ENCODE peak calls at places on chromosomes 4 and X, in seven cellular contexts. One of them, this sample, is unnamed.

GRCh38 chr4:185801471-185801870 is 10.5 kb downstream of the SORBS2 start:
- DNase-seq in cardiac fibroblast: peak
- DNase-seq in lower lobe of right lung: no peak
- DNase-seq in pancreas: no peak
- DNase-seq in mammary epithelial cell: no peak
- DNase-seq in lung: no peak
- DNase-seq in heart left ventricle: no peak
- DNase-seq in this sample: no peak

GRCh38 chr4:182671231-182671630 is 246.0 kb downstream of the DCTD start:
- DNase-seq in pancreas: no peak
- DNase-seq in lower lobe of right lung: no peak
- DNase-seq in mammary epithelial cell: no peak
- DNase-seq in cardiac fibroblast: no peak
- DNase-seq in lung: no peak
- DNase-seq in heart left ventricle: no peak
- DNase-seq in this sample: no peak

GRCh38 chr4:173494013-173494970 is 35.7 kb downstream of the HAND2 start:
- DNase-seq in mammary epithelial cell: peak
- DNase-seq in heart left ventricle: peak
- DNase-seq in lung: peak
- DNase-seq in cardiac fibroblast: peak
- DNase-seq in pancreas: no peak
- DNase-seq in lower lobe of right lung: peak
- DNase-seq in this sample: no peak

GRCh38 chrX:10726647-10727046 is 106.3 kb upstream of the MID1 start:
- DNase-seq in pancreas: no peak
- DNase-seq in cardiac fibroblast: peak
- DNase-seq in lung: no peak
- DNase-seq in heart left ventricle: no peak
- DNase-seq in mammary epithelial cell: peak
- DNase-seq in lower lobe of right lung: no peak
- DNase-seq in this sample: peak

GRCh38 chr4:14771504-14772175 is 230.6 kb upstream of the CPEB2 start:
- DNase-seq in cardiac fibroblast: no peak
- DNase-seq in lung: no peak
- DNase-seq in mammary epithelial cell: peak
- DNase-seq in heart left ventricle: no peak
- DNase-seq in pancreas: no peak
- DNase-seq in lower lobe of right lung: no peak
- DNase-seq in this sample: no peak

GRCh38 chrX:101260435-101260834 is 30.7 kb downstream of the TAF7L start:
- DNase-seq in lung: no peak
- DNase-seq in mammary epithelial cell: no peak
- DNase-seq in pancreas: no peak
- DNase-seq in heart left ventricle: no peak
- DNase-seq in cardiac fibroblast: peak
- DNase-seq in lower lobe of right lung: no peak
- DNase-seq in this sample: no peak

GRCh38 chr4:138114434-138114833 is 127.7 kb downstream of the SLC7A11 start:
- DNase-seq in mammary epithelial cell: no peak
- DNase-seq in cardiac fibroblast: peak
- DNase-seq in pancreas: no peak
- DNase-seq in lung: no peak
- DNase-seq in heart left ventricle: no peak
- DNase-seq in lower lobe of right lung: no peak
- DNase-seq in this sample: peak

GRCh38 chr4:8649631-8650261 is 57.2 kb downstream of the CPZ start:
- DNase-seq in pancreas: no peak
- DNase-seq in lung: no peak
- DNase-seq in mammary epithelial cell: no peak
- DNase-seq in heart left ventricle: no peak
- DNase-seq in cardiac fibroblast: no peak
- DNase-seq in lower lobe of right lung: no peak
- DNase-seq in this sample: no peak

GRCh38 chr4:56240554-56241190 is 146.6 kb downstream of the AASDH start:
- DNase-seq in mammary epithelial cell: no peak
- DNase-seq in cardiac fibroblast: no peak
- DNase-seq in lung: no peak
- DNase-seq in pancreas: no peak
- DNase-seq in lower lobe of right lung: no peak
- DNase-seq in heart left ventricle: no peak
- DNase-seq in this sample: peak

GRCh38 chr4:113397114-113397701 is 347.8 kb downstream of the ANK2 start:
- DNase-seq in heart left ventricle: peak
- DNase-seq in mammary epithelial cell: no peak
- DNase-seq in cardiac fibroblast: peak
- DNase-seq in lung: no peak
- DNase-seq in pancreas: no peak
- DNase-seq in lower lobe of right lung: no peak
- DNase-seq in this sample: peak

GRCh38 chr4:89109841-89110540 is 1.3 kb upstream of the TIGD2 start:
- DNase-seq in mammary epithelial cell: no peak
- DNase-seq in lung: no peak
- DNase-seq in cardiac fibroblast: no peak
- DNase-seq in lower lobe of right lung: no peak
- DNase-seq in heart left ventricle: no peak
- DNase-seq in pancreas: no peak
- DNase-seq in this sample: no peak

GRCh38 chr4:121358473-121358872 is 22.3 kb downstream of the QRFPR start:
- DNase-seq in heart left ventricle: no peak
- DNase-seq in mammary epithelial cell: peak
- DNase-seq in lower lobe of right lung: no peak
- DNase-seq in pancreas: no peak
- DNase-seq in lung: no peak
- DNase-seq in cardiac fibroblast: peak
- DNase-seq in this sample: peak

GRCh38 chr4:88661724-88662123 is 35.9 kb downstream of the NAP1L5 start:
- DNase-seq in mammary epithelial cell: peak
- DNase-seq in pancreas: no peak
- DNase-seq in cardiac fibroblast: peak
- DNase-seq in heart left ventricle: no peak
- DNase-seq in lung: no peak
- DNase-seq in lower lobe of right lung: no peak
- DNase-seq in this sample: peak

GRCh38 chr4:109432676-109433075 is 939 bp upstream of the SEC24B start:
- DNase-seq in lung: no peak
- DNase-seq in cardiac fibroblast: peak
- DNase-seq in mammary epithelial cell: peak
- DNase-seq in heart left ventricle: no peak
- DNase-seq in lower lobe of right lung: no peak
- DNase-seq in pancreas: no peak
- DNase-seq in this sample: peak

GRCh38 chrX:39730671-39731389 is 366.9 kb downstream of the BCOR start:
- DNase-seq in lung: peak
- DNase-seq in pancreas: peak
- DNase-seq in lower lobe of right lung: peak
- DNase-seq in heart left ventricle: peak
- DNase-seq in cardiac fibroblast: peak
- DNase-seq in mammary epithelial cell: peak
- DNase-seq in this sample: peak

GRCh38 chr4:163194593-163194992 is 27.9 kb upstream of the NAF1 start:
- DNase-seq in cardiac fibroblast: no peak
- DNase-seq in lung: no peak
- DNase-seq in heart left ventricle: no peak
- DNase-seq in mammary epithelial cell: no peak
- DNase-seq in lower lobe of right lung: no peak
- DNase-seq in pancreas: no peak
- DNase-seq in this sample: no peak

GRCh38 chrX:118521435-118521834 is 25.8 kb downstream of the DOCK11 start:
- DNase-seq in cardiac fibroblast: peak
- DNase-seq in lung: no peak
- DNase-seq in heart left ventricle: no peak
- DNase-seq in mammary epithelial cell: no peak
- DNase-seq in lower lobe of right lung: no peak
- DNase-seq in pancreas: no peak
- DNase-seq in this sample: no peak

GRCh38 chr4:52102587-52102986 is 51.5 kb downstream of the SPATA18 start:
- DNase-seq in cardiac fibroblast: peak
- DNase-seq in mammary epithelial cell: peak
- DNase-seq in pancreas: no peak
- DNase-seq in lower lobe of right lung: no peak
- DNase-seq in lung: no peak
- DNase-seq in heart left ventricle: no peak
- DNase-seq in this sample: no peak

GRCh38 chr4:1412376-1413220 is 6.4 kb upstream of the NKX1-1 start:
- DNase-seq in cardiac fibroblast: no peak
- DNase-seq in mammary epithelial cell: no peak
- DNase-seq in lower lobe of right lung: peak
- DNase-seq in pancreas: no peak
- DNase-seq in lung: no peak
- DNase-seq in heart left ventricle: peak
- DNase-seq in this sample: no peak

GRCh38 chr4:78059524-78059889 is 2.4 kb downstream of the FRAS1 start:
- DNase-seq in lung: peak
- DNase-seq in pancreas: peak
- DNase-seq in heart left ventricle: peak
- DNase-seq in mammary epithelial cell: peak
- DNase-seq in cardiac fibroblast: peak
- DNase-seq in lower lobe of right lung: peak
- DNase-seq in this sample: peak

GRCh38 chr4:98748609-98749008 is 90.2 kb upstream of the TSPAN5 start:
- DNase-seq in pancreas: no peak
- DNase-seq in mammary epithelial cell: no peak
- DNase-seq in lung: no peak
- DNase-seq in cardiac fibroblast: no peak
- DNase-seq in heart left ventricle: no peak
- DNase-seq in lower lobe of right lung: no peak
- DNase-seq in this sample: no peak

GRCh38 chr4:6898763-6899162 is 10.9 kb upstream of the TBC1D14 start:
- DNase-seq in lower lobe of right lung: no peak
- DNase-seq in cardiac fibroblast: no peak
- DNase-seq in heart left ventricle: no peak
- DNase-seq in lung: no peak
- DNase-seq in pancreas: no peak
- DNase-seq in mammary epithelial cell: no peak
- DNase-seq in this sample: no peak

GRCh38 chrX:27884654-27885053 is 76.9 kb downstream of the MAGEB10 start:
- DNase-seq in pancreas: no peak
- DNase-seq in lower lobe of right lung: no peak
- DNase-seq in heart left ventricle: no peak
- DNase-seq in cardiac fibroblast: no peak
- DNase-seq in mammary epithelial cell: no peak
- DNase-seq in lung: no peak
- DNase-seq in this sample: no peak

DNA sequence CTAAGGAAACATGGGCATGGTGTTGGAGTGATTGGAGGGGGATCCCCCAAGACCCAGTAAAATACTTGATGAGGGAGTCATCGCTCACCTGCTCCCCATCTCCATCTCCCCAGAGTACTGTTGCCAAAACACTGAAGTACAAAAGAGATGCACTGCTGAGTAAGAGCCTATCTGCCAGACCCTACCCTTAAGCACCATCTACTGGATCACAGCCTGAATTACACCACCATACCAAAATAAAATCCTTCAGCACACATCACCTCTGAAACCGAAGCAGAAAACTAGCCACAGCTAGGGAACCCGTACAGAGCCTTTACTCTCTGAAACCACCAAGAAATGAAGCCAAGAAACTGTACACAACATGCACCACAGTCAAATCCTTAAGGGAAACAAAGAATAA is 466.3 kb upstream of the ACTRT1 start:
- DNase-seq in heart left ventricle: no peak
- DNase-seq in mammary epithelial cell: peak
- DNase-seq in lower lobe of right lung: no peak
- DNase-seq in pancreas: no peak
- DNase-seq in cardiac fibroblast: peak
- DNase-seq in lung: no peak
- DNase-seq in this sample: peak
- TF ChIP-seq CTCF in heart left ventricle: no peak
- TF ChIP-seq CTCF in mammary epithelial cell: peak
- TF ChIP-seq CTCF in lower lobe of right lung: no peak
- TF ChIP-seq CTCF in pancreas: peak
- TF ChIP-seq CTCF in cardiac fibroblast: no peak
- TF ChIP-seq CTCF in lung: no peak
- TF ChIP-seq CTCF in this sample: peak

DNA sequence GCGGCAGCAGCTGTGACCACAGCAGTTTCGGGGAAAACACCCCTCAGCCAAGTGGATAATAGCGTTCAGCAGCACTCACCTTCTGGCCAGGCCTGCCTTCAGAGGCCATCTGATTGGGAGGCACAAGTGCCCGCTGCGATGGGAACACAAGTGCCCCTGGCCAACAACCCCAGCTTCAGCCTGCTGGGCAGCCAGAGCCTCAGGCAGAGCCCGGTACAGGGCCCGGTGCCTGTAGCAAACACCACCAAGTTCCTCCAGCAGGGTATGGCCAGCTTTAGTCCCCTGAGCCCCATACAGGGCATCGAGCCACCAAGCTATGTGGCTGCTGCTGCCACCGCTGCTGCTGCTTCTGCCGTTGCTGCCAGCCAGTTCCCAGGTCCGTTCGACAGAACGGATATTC is 56.0 kb upstream of the MTM1 start:
- DNase-seq in mammary epithelial cell: no peak
- DNase-seq in lung: no peak
- DNase-seq in pancreas: no peak
- DNase-seq in lower lobe of right lung: no peak
- DNase-seq in cardiac fibroblast: no peak
- DNase-seq in heart left ventricle: no peak
- DNase-seq in this sample: no peak
- H3K4me3 ChIP-seq in mammary epithelial cell: no peak
- H3K4me3 ChIP-seq in lung: no peak
- H3K4me3 ChIP-seq in pancreas: no peak
- H3K4me3 ChIP-seq in lower lobe of right lung: no peak
- H3K4me3 ChIP-seq in cardiac fibroblast: no peak
- H3K4me3 ChIP-seq in heart left ventricle: no peak
- H3K4me3 ChIP-seq in this sample: no peak

DNA sequence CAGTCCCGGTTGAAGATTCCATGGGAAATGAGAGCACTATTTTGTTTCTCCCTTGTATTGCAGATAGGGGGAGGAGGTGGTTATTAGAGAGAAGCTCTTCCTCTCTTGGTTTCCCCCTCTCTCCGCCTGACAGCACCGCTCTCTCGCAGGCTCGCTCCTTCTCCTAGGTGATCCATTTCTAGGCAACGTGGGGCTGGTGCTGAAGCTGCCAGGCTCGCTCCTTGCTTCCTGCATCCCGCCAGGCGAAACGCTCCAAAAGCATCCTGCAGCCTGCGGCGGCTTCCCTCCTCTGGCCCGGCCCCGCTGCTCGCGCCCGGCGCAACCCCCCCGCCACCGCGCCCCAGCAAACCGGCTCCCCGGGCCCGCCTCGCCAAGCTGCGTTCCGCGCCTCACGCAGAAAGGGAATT is at the start of gene GRID2:
- DNase-seq in pancreas: peak
- DNase-seq in lower lobe of right lung: no peak
- DNase-seq in heart left ventricle: no peak
- DNase-seq in mammary epithelial cell: peak
- DNase-seq in cardiac fibroblast: peak
- DNase-seq in lung: no peak
- DNase-seq in this sample: no peak
- TF ChIP-seq CTCF in pancreas: no peak
- TF ChIP-seq CTCF in lower lobe of right lung: no peak
- TF ChIP-seq CTCF in heart left ventricle: no peak
- TF ChIP-seq CTCF in mammary epithelial cell: no peak
- TF ChIP-seq CTCF in cardiac fibroblast: no peak
- TF ChIP-seq CTCF in lung: no peak
- TF ChIP-seq CTCF in this sample: peak

DNA sequence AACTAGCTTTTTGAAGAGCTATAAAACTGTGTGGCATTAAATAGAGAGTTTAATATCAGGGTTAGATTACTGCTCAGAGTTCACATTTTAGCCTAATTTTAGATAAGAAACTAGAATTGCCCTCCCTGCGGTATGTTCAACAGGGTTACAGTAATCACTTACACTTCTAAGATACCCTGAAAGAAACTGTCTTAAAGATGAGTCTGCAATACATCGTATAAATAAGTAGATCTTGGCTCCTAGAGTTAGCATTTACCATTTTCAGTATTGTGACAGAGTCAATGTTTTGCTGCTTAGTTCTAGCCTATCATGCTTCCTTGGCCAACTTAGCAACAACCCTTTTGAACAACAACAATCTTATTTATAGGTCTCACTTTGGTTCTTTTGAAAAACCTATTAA is 217.8 kb upstream of the NDST4 start:
- DNase-seq in mammary epithelial cell: no peak
- DNase-seq in lower lobe of right lung: no peak
- DNase-seq in lung: no peak
- DNase-seq in pancreas: no peak
- DNase-seq in cardiac fibroblast: no peak
- DNase-seq in heart left ventricle: no peak
- DNase-seq in this sample: no peak
- H3K4me3 ChIP-seq in mammary epithelial cell: no peak
- H3K4me3 ChIP-seq in lower lobe of right lung: no peak
- H3K4me3 ChIP-seq in lung: no peak
- H3K4me3 ChIP-seq in pancreas: no peak
- H3K4me3 ChIP-seq in cardiac fibroblast: no peak
- H3K4me3 ChIP-seq in heart left ventricle: no peak
- H3K4me3 ChIP-seq in this sample: no peak